ENCODE peak calls at places on chromosome 6, in six cellular contexts. I is neural progenitor cell; T is GM12865; V is CD8-positive, alpha-beta memory T cell; W is IMR-90; A is ovary. C is an unnamed sample.

GRCh38 chr6:146968041-146968760 is 236.0 kb upstream of the STXBP5 start:
- DNase-seq in I (no peak), T (no peak), V (no peak), W (peak; percentile 84), A (no peak), C (no peak)

GRCh38 chr6:16184129-16184528 is 54.3 kb upstream of the GMPR start:
- DNase-seq in I (peak; percentile 28), T (peak; percentile 82), V (no peak), W (peak; percentile 7), A (no peak), C (no peak)

GRCh38 chr6:163637524-163637923 is 223.0 kb downstream of the QKI start:
- DNase-seq in I (no peak), T (peak; percentile 68), V (no peak), W (no peak), A (no peak), C (no peak)

GRCh38 chr6:27865952-27866369 is 46.2 kb downstream of the OR2B2 start:
- DNase-seq in I (peak; percentile 58), T (peak; percentile 90), V (no peak), W (no peak), A (no peak), C (no peak)

GRCh38 chr6:134683783-134684765 is 265.8 kb downstream of the ALDH8A1 start:
- DNase-seq in I (no peak), T (no peak), V (no peak), W (peak; percentile 73), A (no peak), C (no peak)

GRCh38 chr6:73521351-73522254 is 771 bp upstream of the EEF1A1 start:
- DNase-seq in I (no peak), T (peak; percentile 58), V (no peak), W (peak; percentile 91), A (peak; percentile 88), C (peak; percentile 54)

GRCh38 chr6:30721198-30722024 is 1.3 kb downstream of the TUBB start:
- DNase-seq in I (peak; percentile 96), T (peak; percentile 96), V (peak; percentile 96), W (peak; percentile 87), A (peak; percentile 97), C (peak; percentile 85)

GRCh38 chr6:147131728-147132127 is 72.5 kb upstream of the STXBP5 start:
- DNase-seq in I (peak; percentile 14), T (no peak), V (no peak), W (peak; percentile 43), A (no peak), C (no peak)

GRCh38 chr6:130647221-130647620 is 180.0 kb upstream of the SMLR1 start:
- DNase-seq in I (no peak), T (no peak), V (no peak), W (no peak), A (no peak), C (no peak)

GRCh38 chr6:95572098-95572497 is 5.2 kb upstream of the MANEA start:
- DNase-seq in I (no peak), T (peak; percentile 16), V (no peak), W (no peak), A (no peak), C (no peak)

GRCh38 chr6:16712931-16713484 is 48.3 kb downstream of the ATXN1 start:
- DNase-seq in I (no peak), T (peak; percentile 54), V (no peak), W (peak; percentile 95), A (no peak), C (peak; percentile 18)

GRCh38 chr6:134642217-134642616 is 307.7 kb downstream of the ALDH8A1 start:
- DNase-seq in I (no peak), T (no peak), V (no peak), W (peak; percentile 78), A (no peak), C (no peak)

GRCh38 chr6:63821442-63821841 is 185.8 kb downstream of the PHF3 start:
- DNase-seq in I (no peak), T (no peak), V (no peak), W (peak; percentile 55), A (no peak), C (no peak)

GRCh38 chr6:138568997-138569396 is 69.7 kb upstream of the NHSL1 start:
- DNase-seq in I (no peak), T (no peak), V (no peak), W (no peak), A (no peak), C (no peak)

GRCh38 chr6:122845916-122846632 is 57.0 kb downstream of the SMPDL3A start:
- DNase-seq in I (no peak), T (peak; percentile 18), V (no peak), W (peak; percentile 48), A (no peak), C (no peak)

GRCh38 chr6:18477301-18477941 is 90.3 kb downstream of the RNF144B start:
- DNase-seq in I (no peak), T (peak; percentile 2), V (no peak), W (peak; percentile 21), A (no peak), C (no peak)

GRCh38 chr6:137777299-137778075 is 89.6 kb upstream of the TNFAIP3 start:
- DNase-seq in I (no peak), T (no peak), V (no peak), W (no peak), A (no peak), C (no peak)

DNA sequence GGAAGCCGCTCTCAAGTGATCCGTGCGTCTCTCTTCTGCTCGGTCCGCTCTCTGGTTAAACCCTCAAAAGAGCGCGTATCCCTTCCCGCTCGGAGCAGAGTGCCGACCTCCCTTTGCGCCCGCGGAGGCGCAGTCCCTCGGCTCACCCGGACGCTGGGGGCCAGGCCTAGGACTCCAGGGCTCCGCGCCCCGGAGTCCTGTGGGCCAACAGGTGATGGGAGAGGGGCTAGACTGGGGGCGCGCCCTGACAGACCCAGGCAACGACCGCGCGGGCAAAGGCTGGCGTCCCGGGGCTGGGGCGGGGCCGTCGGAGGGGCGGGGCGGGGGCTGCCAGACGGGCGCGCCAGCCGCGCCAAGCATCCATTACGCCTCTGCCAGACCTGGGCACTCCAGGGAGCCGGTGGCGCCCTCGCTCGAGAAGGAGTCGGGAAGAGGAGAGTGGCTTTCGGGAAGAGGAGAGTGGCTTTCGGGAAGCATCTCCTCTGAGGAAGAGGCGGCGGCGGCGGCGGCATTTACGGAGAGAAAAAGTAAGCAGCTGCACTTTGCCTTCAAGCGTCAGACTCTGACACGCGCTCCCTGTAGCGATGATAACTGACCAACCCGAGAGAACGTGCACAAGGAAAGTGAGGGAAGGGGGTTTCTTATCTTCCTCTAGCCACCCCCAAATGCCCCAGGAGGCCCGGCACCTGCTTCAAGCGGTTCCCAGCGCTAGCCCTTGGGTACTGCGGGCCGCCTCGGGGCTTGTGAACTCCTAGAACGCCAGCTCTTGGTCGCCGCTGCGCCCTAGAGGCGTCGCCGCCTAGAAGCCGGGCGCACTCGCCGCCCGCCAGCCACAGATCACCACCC is 2.6 kb downstream of the EPHA7 start:
- DNase-seq in I (peak; percentile 79), T (no peak), V (no peak), W (no peak), A (peak; percentile 41), C (no peak)
- H3K4me3 ChIP-seq in I (peak overlapping the region; percentile 99), T (no peak overlapping the region), V (no peak overlapping the region), W (no peak overlapping the region), A (peak overlapping the region; percentile 49), C (no peak overlapping the region)

DNA sequence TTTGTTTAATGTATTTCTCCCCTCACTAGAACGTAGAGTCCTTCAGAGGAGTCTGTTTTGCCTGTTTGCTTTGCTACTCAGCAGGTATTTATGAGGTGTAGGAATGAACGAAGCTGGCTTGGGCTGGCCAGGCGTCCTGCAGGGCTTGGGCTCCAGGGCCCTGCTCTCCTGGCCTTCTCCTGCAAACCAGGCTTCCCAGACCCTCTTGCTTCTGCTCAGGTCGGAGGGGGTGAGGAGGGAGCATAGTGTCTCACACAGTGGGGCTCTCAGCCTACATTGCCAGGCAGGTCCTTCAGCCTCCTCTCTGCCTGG is 24.6 kb upstream of the MLN start:
- DNase-seq in I (no peak), T (no peak), V (no peak), W (no peak), A (no peak), C (no peak)
- H3K4me3 ChIP-seq in I (no peak overlapping the region), T (no peak overlapping the region), V (no peak overlapping the region), W (no peak overlapping the region), A (no peak overlapping the region), C (no peak overlapping the region)

GRCh38 chr6:142443102-142443501 is 141.3 kb downstream of the ADGRG6 start:
- DNase-seq in I (no peak), T (no peak), V (no peak), W (no peak), A (no peak), C (no peak)
- H3K4me3 ChIP-seq in I (no peak overlapping the region), T (no peak overlapping the region), V (no peak overlapping the region), W (no peak overlapping the region), A (no peak overlapping the region), C (no peak overlapping the region)

DNA sequence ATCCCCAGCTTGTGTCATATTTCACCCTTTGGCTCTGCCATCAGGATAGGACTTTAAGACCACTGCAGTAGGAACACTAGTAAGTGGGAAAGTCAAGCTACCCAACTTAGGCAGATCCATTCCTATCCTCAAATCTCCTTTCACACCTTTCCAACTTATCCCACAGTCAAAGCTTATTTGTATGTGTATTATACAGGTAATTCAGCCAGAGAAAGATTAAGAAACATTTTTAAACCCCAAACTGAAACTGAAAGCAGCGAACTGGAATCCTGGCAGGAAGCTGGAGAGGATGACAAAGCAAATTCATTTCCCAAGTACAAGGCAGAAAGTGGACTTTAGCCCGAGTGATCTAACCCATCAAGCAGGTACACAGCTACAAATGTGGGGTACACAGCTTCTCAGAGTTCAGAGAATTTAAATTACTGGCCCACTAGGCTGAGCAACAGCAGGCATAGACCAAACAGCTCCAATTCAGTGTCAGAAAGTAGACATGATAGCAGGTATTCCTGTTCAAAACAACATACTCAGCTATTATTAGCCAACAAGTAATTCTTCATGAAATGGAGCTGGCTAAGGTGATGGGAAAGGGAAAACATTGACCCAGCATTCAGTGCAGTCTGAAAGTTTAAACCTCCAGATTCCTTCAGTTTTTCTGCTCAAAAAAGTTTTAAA is 39.1 kb downstream of the ILRUN start:
- DNase-seq in I (no peak), T (peak; percentile 69), V (peak; percentile 27), W (peak; percentile 89), A (no peak), C (peak; percentile 40)
- H3K4me3 ChIP-seq in I (no peak overlapping the region), T (peak overlapping the region; percentile 56), V (peak overlapping the region; percentile 38), W (peak overlapping the region; percentile 58), A (peak overlapping the region; percentile 26), C (peak overlapping the region; percentile 39)

C was measured in Jurkat, Clone E6-1.